ENCODE peak calls at places on chromosomes 4 and X, in ten cellular contexts. G is T47D; W is RWPE1; L is frontal cortex; M is stimulated activated CD4-positive, alpha-beta T cell treated with anti-CD3 and anti-CD28 coated beads, Interleukin-1b, Interleukin-23, amount 100 ng/mL, for 1 hour; Y is lower leg skin; R is stimulated activated CD8-positive, alpha-beta memory T cell treated with anti-CD3 and anti-CD28 coated beads, Interleukin-7, amount 100 ng/mL, for 24 hours; V is A549; D is OCI-LY7; Q is tibial nerve. K is an unnamed sample.

GRCh38 chrX:74923942-74924448 is 1.3 kb downstream of the NEXMIF start:
- DNase-seq in D (no peak), W (no peak), G (no peak), Y (no peak), R (no peak), L (peak), M (no peak), V (no peak), Q (no peak), K (no peak)

GRCh38 chr4:173192375-173193162 is 24.0 kb downstream of the GALNT7 start:
- DNase-seq in V (peak), Q (no peak), Y (no peak), R (no peak), M (no peak), L (no peak), W (no peak), D (no peak), G (no peak), K (no peak)

GRCh38 chr4:79949186-79949585 is 123.8 kb downstream of the ANTXR2 start:
- DNase-seq in V (no peak), Q (no peak), G (no peak), Y (no peak), M (no peak), R (no peak), W (no peak), L (no peak), D (no peak), K (no peak)

GRCh38 chrX:153768311-153769157 is 4.5 kb downstream of the PLXNB3 start:
- DNase-seq in D (no peak), G (no peak), Y (no peak), W (no peak), Q (no peak), M (no peak), R (no peak), L (no peak), V (no peak), K (peak)

GRCh38 chrX:43860646-43861370 is 21.4 kb downstream of the MAOB start:
- DNase-seq in W (no peak), R (no peak), M (no peak), G (peak), Q (peak), V (peak), D (no peak), L (no peak), Y (no peak), K (no peak)

GRCh38 chr4:173398251-173398650 is 665 bp downstream of the SCRG1 start:
- DNase-seq in M (no peak), W (no peak), R (no peak), Y (no peak), Q (no peak), D (no peak), L (no peak), V (no peak), G (no peak), K (no peak)

GRCh38 chrX:129522184-129523059 is 868 bp downstream of the SMARCA1 start:
- DNase-seq in G (peak), R (no peak), M (no peak), V (peak), L (peak), Y (no peak), W (peak), D (no peak), Q (peak), K (peak)

GRCh38 chrX:3268804-3269203 is 77.6 kb downstream of the MXRA5 start:
- DNase-seq in Y (no peak), R (no peak), M (no peak), D (no peak), W (peak), V (no peak), G (no peak), L (no peak), Q (no peak), K (no peak)

GRCh38 chr4:59537231-59537886 is 1662.8 kb upstream of the ADGRL3 start:
- DNase-seq in L (no peak), D (no peak), M (no peak), R (no peak), G (no peak), Y (no peak), V (no peak), Q (no peak), W (peak), K (no peak)

GRCh38 chr4:153549401-153549800 is 83.2 kb downstream of the TMEM131L start:
- DNase-seq in G (no peak), Q (no peak), L (no peak), R (no peak), M (no peak), W (no peak), D (no peak), Y (no peak), V (no peak), K (no peak)

GRCh38 chrX:8906299-8906698 is 105.1 kb upstream of the FAM9A start:
- DNase-seq in Q (no peak), G (no peak), R (no peak), M (no peak), V (no peak), Y (no peak), D (no peak), L (no peak), W (no peak), K (no peak)

GRCh38 chr4:45347056-45347455 is 620.7 kb upstream of the GNPDA2 start:
- DNase-seq in Q (no peak), W (no peak), R (no peak), V (no peak), M (no peak), Y (no peak), D (no peak), G (no peak), L (no peak), K (no peak)

K was measured in coronary artery.